ENCODE peak calls at places on chromosomes 6 and 20, in five cellular contexts. K is H54; E is mucosa of gallbladder; D is activated CD4-positive, alpha-beta T cell treated with anti-CD3 and anti-CD28 coated beads, Interleukin-2, amount 50 U/mL, for 48 hours; F is CD4-positive, alpha-beta T cell. R is an unnamed sample.

GRCh38 chr6:144284753-144285547 is at the start of gene UTRN:
- DNase-seq in K (peak), E (peak), D (peak), F (peak), R (peak)

GRCh38 chr6:105432797-105433196 is 29.9 kb upstream of the PREP start:
- DNase-seq in K (peak), E (no peak), D (no peak), F (no peak), R (peak)

GRCh38 chr20:63125893-63126601 is 89.9 kb downstream of the YTHDF1 start:
- DNase-seq in K (no peak), E (no peak), D (no peak), F (peak), R (no peak)

GRCh38 chr6:152329640-152330202 is 307.4 kb downstream of the SYNE1 start:
- DNase-seq in K (no peak), E (no peak), D (no peak), F (no peak), R (no peak)

GRCh38 chr6:156976144-156977088 is 199.2 kb downstream of the ARID1B start:
- DNase-seq in K (no peak), E (no peak), D (no peak), F (no peak), R (peak)

GRCh38 chr6:166864333-166864732 is 92.0 kb downstream of the RNASET2 start:
- DNase-seq in K (no peak), E (no peak), D (no peak), F (no peak), R (no peak)

GRCh38 chr6:136921521-136921935 is 573 bp upstream of the SLC35D3 start:
- DNase-seq in K (no peak), E (no peak), D (peak), F (no peak), R (no peak)

GRCh38 chr6:134253681-134254080 is 64.2 kb downstream of the SGK1 start:
- DNase-seq in K (no peak), E (peak), D (no peak), F (no peak), R (peak)

GRCh38 chr20:59145926-59146800 is 17.5 kb upstream of the ZNF831 start:
- DNase-seq in K (no peak), E (no peak), D (peak), F (peak), R (no peak)

GRCh38 chr6:170480045-170480714 is 72.9 kb downstream of the PSMB1 start:
- DNase-seq in K (no peak), E (no peak), D (no peak), F (no peak), R (peak)

GRCh38 chr6:37696220-37696840 is 1.4 kb downstream of the MDGA1 start:
- DNase-seq in K (no peak), E (no peak), D (peak), F (peak), R (peak)

GRCh38 chr6:85498596-85499258 is 48.8 kb downstream of the NT5E start:
- DNase-seq in K (no peak), E (peak), D (no peak), F (no peak), R (peak)

GRCh38 chr6:163324928-163325784 is 89.4 kb upstream of the QKI start:
- DNase-seq in K (peak), E (peak), D (no peak), F (no peak), R (no peak)

GRCh38 chr20:47438464-47439381 is 63.0 kb upstream of the NCOA3 start:
- DNase-seq in K (no peak), E (peak), D (no peak), F (no peak), R (no peak)

GRCh38 chr6:170031684-170032121 is 259.2 kb downstream of the DLL1 start:
- DNase-seq in K (no peak), E (no peak), D (no peak), F (peak), R (no peak)

GRCh38 chr6:47674673-47675072 is 23.7 kb upstream of the ADGRF4 start:
- DNase-seq in K (no peak), E (no peak), D (no peak), F (no peak), R (no peak)

GRCh38 chr6:114344216-114344970 is 1.6 kb upstream of the HS3ST5 start:
- DNase-seq in K (no peak), E (no peak), D (no peak), F (no peak), R (no peak)

GRCh38 chr20:25103526-25103925 is 21.6 kb upstream of the VSX1 start:
- DNase-seq in K (no peak), E (no peak), D (no peak), F (no peak), R (no peak)

R was measured in fibroblast of mammary gland.